ENCODE peak calls at places on chromosome 10, in four cellular contexts. One of them, this sample, is unnamed.

GRCh38 chr10:131453772-131454634 is 142.5 kb upstream of the TCERG1L start:
- DNase-seq in nucleus accumbens: peak
- DNase-seq in SHP77: peak
- DNase-seq in tibial artery: peak
- DNase-seq in this sample: peak

GRCh38 chr10:3774018-3774813 is 10.8 kb downstream of the KLF6 start:
- DNase-seq in tibial artery: no peak
- DNase-seq in SHP77: no peak
- DNase-seq in nucleus accumbens: no peak
- DNase-seq in this sample: no peak

GRCh38 chr10:88913157-88913556 is 33.1 kb downstream of the STAMBPL1 start:
- DNase-seq in SHP77: peak
- DNase-seq in tibial artery: no peak
- DNase-seq in nucleus accumbens: no peak
- DNase-seq in this sample: no peak

GRCh38 chr10:124732931-124733536 is 11.1 kb downstream of the FAM53B start:
- DNase-seq in tibial artery: peak
- DNase-seq in nucleus accumbens: no peak
- DNase-seq in SHP77: no peak
- DNase-seq in this sample: no peak

GRCh38 chr10:83582407-83583095 is 556.8 kb upstream of the GHITM start:
- DNase-seq in tibial artery: no peak
- DNase-seq in SHP77: no peak
- DNase-seq in nucleus accumbens: no peak
- DNase-seq in this sample: no peak

GRCh38 chr10:29922904-29923303 is 136.5 kb downstream of the JCAD start:
- DNase-seq in nucleus accumbens: no peak
- DNase-seq in SHP77: no peak
- DNase-seq in tibial artery: no peak
- DNase-seq in this sample: no peak

GRCh38 chr10:46216003-46216634 is 70.7 kb upstream of the ANTXRL start:
- DNase-seq in SHP77: no peak
- DNase-seq in nucleus accumbens: no peak
- DNase-seq in tibial artery: no peak
- DNase-seq in this sample: no peak

GRCh38 chr10:61470730-61471129 is 17.5 kb upstream of the TMEM26 start:
- DNase-seq in nucleus accumbens: no peak
- DNase-seq in SHP77: no peak
- DNase-seq in tibial artery: no peak
- DNase-seq in this sample: no peak

GRCh38 chr10:70991140-70992124 is 103.1 kb upstream of the PCBD1 start:
- DNase-seq in nucleus accumbens: no peak
- DNase-seq in tibial artery: no peak
- DNase-seq in SHP77: no peak
- DNase-seq in this sample: no peak

GRCh38 chr10:110336111-110336721 is 31.5 kb upstream of the SMNDC1 start:
- DNase-seq in nucleus accumbens: no peak
- DNase-seq in SHP77: no peak
- DNase-seq in tibial artery: no peak
- DNase-seq in this sample: no peak